ENCODE peak calls at places on chromosome 9, in eight cellular contexts. G is GM04504; O is choroid plexus epithelial cell; V is activated CD8-positive, alpha-beta T cell treated with anti-CD3 and anti-CD28 coated beads for 36 hours; X is kidney epithelial cell; A is NCI-H1694 treated with DMSO at 0.1 percent for 48 hours; E is stimulated activated CD4-positive, alpha-beta T cell treated with anti-CD3 and anti-CD28 coated beads, Interleukin-2, amount 100 ng/mL, for 48 hours; F is mesothelial cell of epicardium. K is an unnamed sample.

GRCh38 chr9:20390400-20390799 is 231.9 kb downstream of the MLLT3 start:
- DNase-seq in G (no peak), O (no peak), V (no peak), X (no peak), A (no peak), E (no peak), F (no peak), K (no peak)

GRCh38 chr9:32430720-32431119 is 46.3 kb downstream of the ACO1 start:
- DNase-seq in G (no peak), O (peak), V (no peak), X (no peak), A (no peak), E (no peak), F (no peak), K (peak)

GRCh38 chr9:100473271-100474081 is 527 bp downstream of the TMEFF1 start:
- DNase-seq in G (no peak), O (peak), V (peak), X (no peak), A (no peak), E (peak), F (peak), K (peak)

GRCh38 chr9:90921104-90921503 is 119.5 kb downstream of the SYK start:
- DNase-seq in G (no peak), O (no peak), V (no peak), X (no peak), A (peak), E (no peak), F (no peak), K (peak)

GRCh38 chr9:23555849-23556248 is 270.2 kb downstream of the ELAVL2 start:
- DNase-seq in G (no peak), O (no peak), V (no peak), X (no peak), A (no peak), E (no peak), F (no peak), K (no peak)

GRCh38 chr9:94082956-94083355 is 1.3 kb upstream of the PTPDC1 start:
- DNase-seq in G (no peak), O (peak), V (no peak), X (no peak), A (no peak), E (no peak), F (no peak), K (peak)

GRCh38 chr9:137095664-137096517 is 9.1 kb downstream of the MAN1B1 start:
- DNase-seq in G (no peak), O (no peak), V (peak), X (no peak), A (peak), E (peak), F (no peak), K (no peak)

GRCh38 chr9:86424246-86424891 is 70.2 kb upstream of the TUT7 start:
- DNase-seq in G (no peak), O (no peak), V (no peak), X (no peak), A (no peak), E (no peak), F (no peak), K (no peak)

GRCh38 chr9:37966443-37967271 is 62.7 kb upstream of the SLC25A51 start:
- DNase-seq in G (no peak), O (peak), V (no peak), X (peak), A (no peak), E (no peak), F (no peak), K (no peak)

GRCh38 chr9:122723690-122724089 is at the start of gene OR1L4:
- DNase-seq in G (no peak), O (no peak), V (no peak), X (no peak), A (no peak), E (no peak), F (no peak), K (no peak)

GRCh38 chr9:1969898-1970297 is 45.2 kb upstream of the SMARCA2 start:
- DNase-seq in G (no peak), O (no peak), V (no peak), X (no peak), A (no peak), E (no peak), F (no peak), K (no peak)

GRCh38 chr9:13279284-13280162 is at the start of gene MPDZ:
- DNase-seq in G (peak), O (peak), V (peak), X (no peak), A (peak), E (no peak), F (peak), K (peak)

GRCh38 chr9:89923961-89924504 is 319.2 kb downstream of the GADD45G start:
- DNase-seq in G (no peak), O (peak), V (peak), X (no peak), A (no peak), E (peak), F (no peak), K (no peak)

GRCh38 chr9:18077941-18078678 is 395.8 kb upstream of the ADAMTSL1 start:
- DNase-seq in G (no peak), O (no peak), V (no peak), X (no peak), A (no peak), E (no peak), F (no peak), K (no peak)

GRCh38 chr9:127520941-127521918 is 69.9 kb downstream of the LRSAM1 start:
- DNase-seq in G (peak), O (peak), V (no peak), X (no peak), A (no peak), E (no peak), F (no peak), K (peak)

GRCh38 chr9:70865471-70865870 is 255.9 kb downstream of the TRPM3 start:
- DNase-seq in G (no peak), O (no peak), V (no peak), X (no peak), A (no peak), E (no peak), F (no peak), K (no peak)

GRCh38 chr9:13076616-13077015 is 202.9 kb downstream of the MPDZ start:
- DNase-seq in G (no peak), O (no peak), V (no peak), X (no peak), A (no peak), E (no peak), F (no peak), K (no peak)

GRCh38 chr9:83707518-83707767 is 315 bp downstream of the UBQLN1 start:
- DNase-seq in G (peak), O (no peak), V (peak), X (peak), A (no peak), E (peak), F (no peak), K (peak)

GRCh38 chr9:90001756-90002155 is 396.9 kb downstream of the GADD45G start:
- DNase-seq in G (no peak), O (no peak), V (no peak), X (no peak), A (no peak), E (no peak), F (no peak), K (no peak)

GRCh38 chr9:136671646-136672430 is 9.1 kb downstream of the EGFL7 start:
- DNase-seq in G (no peak), O (peak), V (peak), X (no peak), A (no peak), E (peak), F (peak), K (no peak)

GRCh38 chr9:81182421-81182820 is 506.9 kb downstream of the TLE1 start:
- DNase-seq in G (no peak), O (peak), V (no peak), X (peak), A (no peak), E (no peak), F (no peak), K (peak)

GRCh38 chr9:32523910-32524309 is 2.1 kb downstream of the RIGI start:
- DNase-seq in G (no peak), O (no peak), V (no peak), X (no peak), A (no peak), E (no peak), F (no peak), K (no peak)

GRCh38 chr9:21965401-21965951 is 28.7 kb downstream of the CDKN2A start:
- DNase-seq in G (no peak), O (peak), V (peak), X (no peak), A (no peak), E (peak), F (peak), K (peak)